ENCODE peak calls at places on chromosomes 2 and 18, in six cellular contexts. E is adrenal gland, Q is transverse colon, P is IMR-90, T is body of pancreas, J is thyroid gland. U is an unnamed sample.

GRCh38 chr2:209495855-209496585 is 72.2 kb downstream of the MAP2 start:
- DNase-seq in J (no peak), Q (no peak), T (peak; percentile 74), E (no peak), P (peak; percentile 98), U (no peak)

GRCh38 chr2:198639580-198639979 is 818.2 kb downstream of the SATB2 start:
- DNase-seq in T (no peak), E (no peak), P (no peak), Q (no peak), J (no peak), U (no peak)

GRCh38 chr2:9950521-9951271 is 797 bp upstream of the GRHL1 start:
- DNase-seq in T (peak; percentile 56), P (no peak), Q (peak; percentile 50), J (peak; percentile 62), E (peak; percentile 60), U (peak; percentile 58)

GRCh38 chr2:160022162-160022561 is 40.3 kb downstream of the PLA2R1 start:
- DNase-seq in J (no peak), P (no peak), T (no peak), E (no peak), Q (no peak), U (no peak)

GRCh38 chr2:76295762-76296161 is 585.0 kb upstream of the GCFC2 start:
- DNase-seq in Q (no peak), J (no peak), T (no peak), P (no peak), E (no peak), U (no peak)

GRCh38 chr2:201465524-201465971 is 14.0 kb downstream of the STRADB start:
- DNase-seq in T (no peak), Q (no peak), P (peak; percentile 20), J (peak; percentile 51), E (no peak), U (no peak)

GRCh38 chr2:241217320-241218031 is 29.0 kb downstream of the ANO7 start:
- DNase-seq in Q (peak; percentile 68), E (peak; percentile 85), J (peak; percentile 89), T (peak; percentile 81), P (peak; percentile 72), U (peak; percentile 76)

GRCh38 chr2:96117701-96118588 is 1.6 kb upstream of the ADRA2B start:
- DNase-seq in E (no peak), P (no peak), Q (no peak), J (no peak), T (no peak), U (no peak)

DNA sequence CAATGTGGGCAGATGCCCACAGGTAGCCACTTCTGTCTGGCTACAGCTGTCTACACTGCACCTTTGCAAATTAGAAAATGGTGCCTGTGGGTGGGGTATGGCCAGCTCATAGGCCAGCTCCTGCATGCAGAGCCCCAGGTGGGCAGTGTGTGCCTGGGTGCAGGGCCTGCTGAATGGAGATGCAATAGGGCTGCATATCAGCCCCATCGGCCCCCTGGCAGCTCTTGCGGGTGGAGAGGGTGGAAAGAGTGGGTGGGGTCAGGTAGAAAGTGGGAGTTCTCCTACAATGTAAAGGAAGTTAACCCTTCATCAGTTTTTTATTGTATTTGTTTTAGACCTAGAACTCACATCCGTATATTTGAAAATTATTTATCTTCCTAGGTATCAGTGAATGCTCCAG is 37.1 kb downstream of the FBLN7 start:
- DNase-seq in P (no peak), E (no peak), J (no peak), T (no peak), Q (no peak), U (no peak)
- H3K4me1 ChIP-seq in P (no peaks in the 10 kb centered on the region), E (no peaks in the 10 kb centered on the region), J (peaks cover 22% of the 10 kb centered on the region), T (no peaks in the 10 kb centered on the region), Q (no peaks in the 10 kb centered on the region), U (no peaks in the 10 kb centered on the region)

DNA sequence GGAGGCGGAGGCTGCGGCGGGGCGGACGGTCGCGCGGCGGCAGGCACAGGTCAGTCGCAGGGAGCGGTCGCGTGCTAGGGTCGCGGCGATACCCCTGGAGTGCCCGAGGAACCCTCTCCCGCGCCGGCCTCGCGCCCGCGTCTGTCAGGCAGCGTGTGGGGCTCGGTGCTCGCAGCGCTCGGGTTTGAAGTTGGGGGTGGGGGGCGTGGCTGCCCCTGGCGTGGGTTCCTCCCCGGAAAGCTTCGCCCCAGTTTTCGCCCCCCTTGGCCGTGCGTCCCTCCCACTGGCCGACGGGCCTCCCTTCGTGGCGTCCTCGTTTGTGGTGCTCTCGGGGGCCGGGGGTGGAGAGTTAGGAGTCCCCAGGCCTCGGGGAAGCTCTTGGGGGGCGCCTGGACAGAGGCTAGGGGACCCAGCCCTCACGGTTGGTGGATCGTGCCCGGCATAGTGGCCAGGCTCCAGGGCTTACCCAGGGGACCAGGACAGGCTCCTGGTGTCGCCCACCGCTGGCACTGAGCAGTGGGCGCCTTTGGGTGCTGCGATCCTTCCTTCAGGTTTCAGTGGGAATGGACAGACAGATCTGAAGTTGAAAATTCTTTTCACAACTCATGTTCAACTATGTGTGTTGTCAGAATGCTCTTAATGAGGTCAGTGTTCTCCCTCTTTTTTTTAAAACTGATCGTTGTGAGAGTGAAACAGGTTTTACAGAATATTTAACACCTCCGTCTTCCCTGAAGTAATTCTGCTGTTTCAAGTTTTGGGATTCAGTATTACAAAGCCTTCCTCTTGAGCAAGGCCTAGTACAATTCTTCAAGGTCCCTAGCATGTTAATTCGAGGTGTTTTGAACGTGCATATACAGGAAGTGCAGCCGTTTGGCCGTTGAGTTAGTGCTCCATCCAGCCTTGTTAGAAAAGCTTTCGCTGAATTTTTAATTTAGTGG is 599 bp downstream of the RALBP1 start:
- DNase-seq in P (peak; percentile 39), T (peak; percentile 13), E (no peak), Q (no peak), J (peak; percentile 68), U (peak; percentile 24)
- TF ChIP-seq POLR2A in P (no peak), T (no peak), E (peak; percentile 71), Q (no peak), J (no peak), U (no peak)

DNA sequence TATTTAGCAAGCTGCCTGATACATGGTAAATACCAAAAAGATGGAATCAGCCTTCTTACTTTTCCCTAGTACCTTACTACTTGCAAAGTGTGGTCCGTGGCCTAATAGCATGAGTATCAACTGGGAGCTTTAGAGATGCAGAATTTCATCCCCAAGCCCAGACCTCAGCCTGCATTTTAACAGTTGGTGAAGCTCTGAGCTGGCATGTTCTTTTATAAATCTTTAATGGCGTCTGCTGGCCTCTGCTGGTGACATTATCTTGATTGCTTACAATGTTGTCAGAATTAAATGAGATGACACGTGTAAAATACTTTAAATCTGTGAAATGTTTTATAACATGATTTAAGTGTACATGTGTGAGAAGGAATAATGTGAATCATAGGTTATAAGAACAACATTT is 115.1 kb upstream of the NOSTRIN start:
- DNase-seq in J (no peak), P (peak; percentile 2), E (peak; percentile 20), Q (no peak), T (peak; percentile 14), U (peak; percentile 25)
- TF ChIP-seq CTCF in J (peak; percentile 13), P (no peak), E (peak; percentile 45), Q (peak; percentile 14), T (peak; percentile 20), U (no peak)

DNA sequence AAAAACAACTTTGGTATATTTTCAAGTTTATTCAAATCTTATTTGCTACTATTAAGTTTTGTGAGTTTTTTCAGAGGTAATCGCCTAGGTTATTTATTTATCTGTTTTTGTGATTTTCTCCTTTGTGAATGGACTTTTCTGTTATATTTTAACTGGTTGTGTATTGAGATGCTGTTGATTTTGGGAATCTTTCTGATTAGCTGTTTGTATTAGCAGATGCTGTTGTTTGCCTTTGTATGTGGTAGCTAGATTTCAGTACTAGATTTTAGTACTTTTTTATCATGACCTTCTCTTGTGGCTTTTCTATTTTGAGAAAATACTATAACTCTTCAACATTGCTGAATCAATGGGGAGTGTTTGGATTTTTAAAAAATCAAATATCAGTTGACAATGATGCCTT is 42.4 kb downstream of the TSHZ1 start:
- DNase-seq in E (no peak), T (no peak), P (no peak), Q (no peak), J (no peak), U (no peak)
- H3K4me1 ChIP-seq in E (peaks cover 22% of the 10 kb centered on the region), T (peaks cover 12% of the 10 kb centered on the region), P (peaks cover 14% of the 10 kb centered on the region), Q (peaks cover 37% of the 10 kb centered on the region), J (peaks cover 4% of the 10 kb centered on the region), U (peaks cover 23% of the 10 kb centered on the region)

DNA sequence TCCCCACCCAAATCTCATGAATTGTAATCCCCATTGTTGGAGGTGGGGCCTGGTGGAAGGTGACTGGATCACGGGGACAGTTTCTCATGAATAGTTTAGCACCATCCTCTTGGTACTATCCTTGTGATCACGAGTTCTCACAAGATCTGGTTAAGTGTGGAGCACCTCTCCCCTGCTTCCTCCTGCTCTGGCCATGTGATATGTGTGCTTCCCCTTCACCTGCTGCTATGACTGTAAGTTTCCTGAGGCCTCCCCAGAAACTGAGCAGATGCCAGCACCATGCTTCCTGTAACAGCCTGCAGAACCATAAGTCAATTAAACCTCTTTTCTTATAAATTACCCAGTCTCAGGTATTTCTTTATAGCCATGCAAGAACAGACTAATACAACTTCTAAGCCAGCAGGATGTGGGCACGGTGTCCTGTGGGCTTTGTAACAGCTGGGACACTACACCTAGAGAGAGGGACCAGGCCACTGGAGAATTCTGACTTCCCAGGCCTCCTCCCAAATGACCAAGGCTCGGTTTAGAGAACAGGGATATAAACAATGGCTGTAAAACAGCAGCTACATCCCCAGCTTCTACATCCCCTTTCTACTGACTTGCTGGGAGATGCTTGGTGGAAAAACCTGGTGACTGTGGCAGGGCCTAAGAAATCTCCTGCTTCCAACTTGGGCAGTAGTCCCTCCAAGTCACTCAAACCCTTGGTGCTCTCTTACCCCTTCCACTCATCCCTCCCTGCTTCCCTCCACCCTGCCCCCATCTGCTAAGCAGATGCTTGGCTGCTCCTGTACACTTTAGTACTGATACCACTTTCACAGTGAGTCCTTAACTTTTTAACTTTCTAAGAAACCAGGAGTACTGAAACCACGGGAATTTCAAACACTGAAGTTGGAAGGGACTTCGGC is 10.3 kb downstream of the STAT1 start:
- DNase-seq in Q (no peak), J (no peak), T (no peak), P (no peak), E (no peak), U (no peak)
- TF ChIP-seq POLR2A in Q (no peak), J (no peak), T (no peak), P (no peak), E (no peak), U (no peak)

DNA sequence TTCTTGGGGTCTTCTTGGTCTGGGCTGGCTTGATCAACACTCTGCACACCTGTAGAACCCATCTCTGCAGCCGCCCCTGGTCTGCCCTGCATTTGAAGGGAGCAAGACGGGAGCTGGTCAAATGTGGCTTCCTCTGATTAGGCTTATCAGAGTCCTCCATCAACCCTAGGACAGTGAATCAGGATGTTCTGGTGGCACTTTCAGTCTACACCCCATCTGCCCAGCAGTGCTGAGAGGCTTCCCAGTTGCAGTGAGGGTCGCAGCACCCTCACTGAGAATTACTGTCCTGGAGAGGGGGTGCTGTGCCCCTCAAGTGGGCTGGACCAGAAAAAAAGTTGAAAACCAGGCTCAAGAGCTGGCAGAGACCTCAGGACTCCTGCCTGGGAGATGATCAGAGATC is 152.9 kb downstream of the DYSF start:
- DNase-seq in J (no peak), T (no peak), P (no peak), Q (no peak), E (no peak), U (no peak)
- TF ChIP-seq CTCF in J (no peak), T (no peak), P (no peak), Q (no peak), E (no peak), U (no peak)